ENCODE peak calls at places on chromosomes 11 and 22, in six cellular contexts. M, E, I, T, U and S are unnamed samples. For H3K27me3, the result is how much of the 10 kb centered on the place peaks cover.

GRCh38 chr11:723120-723883 is 17.3 kb downstream of the EPS8L2 start:
- DNase-seq in E (no peak), I (peak), T (peak), M (peak), U (peak), S (peak)

GRCh38 chr11:8309311-8309710 is 45.6 kb upstream of the LMO1 start:
- DNase-seq in T (no peak), E (no peak), U (no peak), I (no peak), M (no peak), S (no peak)

GRCh38 chr11:125933030-125933813 is 12.6 kb upstream of the VSIG10L2 start:
- DNase-seq in T (no peak), E (no peak), M (no peak), I (no peak), U (no peak), S (no peak)

GRCh38 chr11:126159719-126160344 is 51.6 kb downstream of the RPUSD4 start:
- DNase-seq in I (no peak), U (no peak), E (no peak), M (no peak), T (no peak), S (no peak)

GRCh38 chr22:48715511-48715910 is 1112.2 kb downstream of the BRD1 start:
- DNase-seq in T (no peak), I (no peak), M (no peak), U (no peak), E (no peak), S (no peak)

GRCh38 chr11:69339041-69339733 is 45.2 kb downstream of the MYEOV start:
- DNase-seq in E (no peak), I (peak), U (no peak), M (no peak), T (no peak), S (no peak)

GRCh38 chr22:33515733-33516297 is 404.5 kb downstream of the LARGE1 start:
- DNase-seq in I (peak), U (no peak), E (peak), M (no peak), T (no peak), S (no peak)

GRCh38 chr22:16917144-16918003 is 90.6 kb downstream of the GAB4 start:
- DNase-seq in M (peak), U (peak), T (peak), I (peak), E (peak), S (peak)

GRCh38 chr11:115518983-115519382 is 14.8 kb upstream of the CADM1 start:
- DNase-seq in I (no peak), U (no peak), T (no peak), E (no peak), M (no peak), S (no peak)

GRCh38 chr11:34650528-34650927 is 29.6 kb downstream of the EHF start:
- DNase-seq in M (peak), T (no peak), I (no peak), E (no peak), U (peak), S (no peak)

GRCh38 chr22:32409977-32410376 is 2.1 kb downstream of the RTCB start:
- DNase-seq in I (no peak), M (no peak), T (no peak), E (no peak), U (no peak), S (no peak)

GRCh38 chr11:47184711-47185304 is 1.4 kb downstream of the PACSIN3 start:
- DNase-seq in I (peak), M (no peak), T (peak), E (peak), U (no peak), S (no peak)

GRCh38 chr11:45665933-45666647 is 668 bp upstream of the CHST1 start:
- DNase-seq in I (peak), M (no peak), T (no peak), U (no peak), E (no peak), S (no peak)

GRCh38 chr22:38828616-38829205 is 15.1 kb downstream of the NPTXR start:
- DNase-seq in E (no peak), M (no peak), U (no peak), T (no peak), I (no peak), S (no peak)

GRCh38 chr22:22730655-22731373 is 86.4 kb downstream of the GGTLC2 start:
- DNase-seq in I (no peak), M (no peak), T (no peak), E (no peak), U (no peak), S (no peak)

GRCh38 chr11:111762981-111763643 is 3.1 kb downstream of the PPP2R1B start:
- DNase-seq in E (no peak), T (no peak), U (peak), I (no peak), M (peak), S (no peak)

GRCh38 chr11:3989251-3989650 is 105.3 kb upstream of the RRM1 start:
- DNase-seq in M (no peak), U (peak), I (no peak), T (peak), E (no peak), S (no peak)

GRCh38 chr22:47333625-47334024 is 571.2 kb downstream of the TBC1D22A start:
- DNase-seq in I (peak), U (peak), M (peak), E (no peak), T (no peak), S (no peak)

GRCh38 chr11:47464479-47464878 is 15.5 kb upstream of the RAPSN start:
- DNase-seq in U (peak), E (no peak), M (peak), I (no peak), T (no peak), S (no peak)

GRCh38 chr22:36470994-36471331 is 10.5 kb downstream of the TXN2 start:
- DNase-seq in T (no peak), U (peak), E (no peak), M (peak), I (no peak), S (no peak)

GRCh38 chr22:22802346-22802970 is 85.2 kb upstream of the IGLL5 start:
- DNase-seq in M (no peak), I (no peak), E (no peak), T (no peak), U (no peak), S (no peak)

GRCh38 chr11:124520253-124520854 is 23.1 kb downstream of the OR8B12 start:
- DNase-seq in T (no peak), M (no peak), U (no peak), E (no peak), I (no peak), S (no peak)

GRCh38 chr22:36528336-36528735 is 630 bp downstream of the EIF3D start:
- DNase-seq in T (no peak), E (no peak), I (no peak), M (no peak), U (peak), S (no peak)

GRCh38 chr11:86632499-86633269 is 39.7 kb downstream of the ME3 start:
- DNase-seq in U (peak), M (peak), T (peak), I (no peak), E (no peak), S (no peak)

GRCh38 chr11:75334976-75335375 is 16.5 kb downstream of the ARRB1 start:
- DNase-seq in T (no peak), U (no peak), I (no peak), E (no peak), M (no peak), S (no peak)

GRCh38 chr11:117538731-117539130 is 211.1 kb downstream of the CEP164 start:
- DNase-seq in T (no peak), I (no peak), E (no peak), M (no peak), U (no peak), S (no peak)

GRCh38 chr11:646214-646613 is 9.1 kb downstream of the DRD4 start:
- DNase-seq in E (no peak), U (no peak), M (no peak), I (no peak), T (no peak), S (no peak)

GRCh38 chr11:65180877-65181568 is 705 bp upstream of the CAPN1 start:
- DNase-seq in T (peak), U (peak), M (peak), E (peak), I (peak), S (peak)

GRCh38 chr22:44736581-44737413 is 15.6 kb upstream of the ARHGAP8 start:
- DNase-seq in T (no peak), M (peak), I (no peak), U (no peak), E (no peak), S (no peak)

GRCh38 chr11:76288166-76288978 is 82.1 kb upstream of the WNT11 start:
- DNase-seq in E (no peak), U (no peak), T (no peak), I (no peak), M (no peak), S (no peak)

GRCh38 chr11:45518096-45518852 is 147.1 kb downstream of the CHST1 start:
- DNase-seq in T (no peak), U (no peak), I (no peak), M (no peak), E (no peak), S (no peak)

GRCh38 chr11:8219257-8220021 is 44.2 kb downstream of the LMO1 start:
- DNase-seq in T (no peak), U (peak), M (peak), I (peak), E (no peak), S (no peak)

GRCh38 chr11:118923721-118924587 is 1.8 kb downstream of the BCL9L start:
- DNase-seq in T (no peak), E (no peak), I (no peak), M (no peak), U (no peak), S (peak)

GRCh38 chr11:34719303-34719848 is 98.5 kb downstream of the EHF start:
- DNase-seq in T (no peak), U (peak), M (peak), I (no peak), E (no peak), S (no peak)

GRCh38 chr11:66510990-66511339 is 530 bp downstream of the BBS1 start:
- DNase-seq in I (no peak), U (no peak), E (no peak), M (no peak), T (no peak), S (no peak)

GRCh38 chr11:58813693-58814092 is 30.8 kb downstream of the GLYATL2 start:
- DNase-seq in U (no peak), M (no peak), I (no peak), E (no peak), T (no peak), S (no peak)

GRCh38 chr11:2093575-2094353 is 45.4 kb downstream of the IGF2 start:
- DNase-seq in T (peak), I (peak), E (peak), M (no peak), U (peak), S (peak)
- H3K27ac ChIP-seq in T (peak), I (no peak), E (no peak), M (no peak), U (no peak), S (peak)

GRCh38 chr11:128663824-128664223 is 30.0 kb upstream of the FLI1 start:
- DNase-seq in I (no peak), M (no peak), U (no peak), T (no peak), E (no peak), S (no peak)
- H3K27me3 ChIP-seq in I (under half), M (half or more), U (under half), T (under half), E (under half), S (under half)

DNA sequence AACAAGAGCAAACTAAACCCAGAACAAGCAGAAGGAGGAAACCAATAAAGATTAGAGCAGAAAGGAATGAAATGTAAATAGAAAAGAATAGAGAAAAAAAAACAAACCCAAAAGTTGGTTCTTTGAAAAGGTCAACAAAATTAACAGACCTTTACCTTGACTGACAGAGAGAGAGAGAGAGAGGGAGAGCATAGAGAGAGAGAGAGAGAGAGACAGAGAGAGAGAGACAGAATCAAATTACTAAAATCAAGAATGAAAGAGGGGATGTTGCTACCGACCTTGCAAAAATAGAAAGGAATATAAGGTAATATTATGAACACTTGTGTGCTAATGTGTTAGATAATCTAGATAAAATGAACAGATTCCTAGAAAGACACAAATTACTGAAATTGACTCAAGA is 22.6 kb upstream of the AMPD3 start:
- DNase-seq in I (no peak), M (no peak), T (no peak), U (no peak), E (no peak), S (no peak)
- H3K27ac ChIP-seq in I (no peak), M (no peak), T (no peak), U (no peak), E (no peak), S (no peak)

DNA sequence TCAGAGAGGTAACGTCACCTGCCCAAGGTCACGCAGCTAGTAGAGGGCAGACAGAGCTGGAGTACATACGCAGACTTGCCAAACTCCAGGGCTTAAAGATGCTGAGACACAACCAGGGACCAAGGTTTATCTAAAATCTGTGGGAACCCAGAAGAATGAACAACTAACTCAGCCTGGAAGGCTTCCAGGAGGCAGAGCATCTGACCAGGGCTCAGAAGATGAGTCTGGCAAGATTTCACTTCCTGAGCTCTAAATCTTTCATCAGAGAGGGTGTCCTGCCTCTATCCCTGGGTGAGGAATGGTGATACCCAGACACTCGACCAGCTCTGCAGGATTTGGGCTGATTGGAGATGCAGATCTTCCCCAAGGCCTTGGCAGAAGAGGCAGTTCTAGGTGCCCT is 9.1 kb downstream of the GAL3ST1 start:
- DNase-seq in I (no peak), T (no peak), U (no peak), M (peak), E (no peak), S (no peak)
- H3K27me3 ChIP-seq in I (under half), T (under half), U (under half), M (half or more), E (under half), S (under half)

GRCh38 chr11:57659669-57660068 is 2.1 kb downstream of the CLP1 start:
- DNase-seq in E (no peak), M (no peak), T (no peak), I (no peak), U (no peak), S (no peak)

GRCh38 chr11:57653162-57653561 is 3.5 kb upstream of the YPEL4 start:
- DNase-seq in E (no peak), U (no peak), M (no peak), I (no peak), T (no peak), S (no peak)

GRCh38 chr11:57656936-57657289 is 649 bp upstream of the CLP1 start:
- DNase-seq in E (no peak), U (no peak), T (no peak), M (no peak), I (no peak), S (no peak)

GRCh38 chr11:57658023-57658361 is 430 bp downstream of the CLP1 start:
- DNase-seq in I (no peak), T (no peak), U (no peak), M (no peak), E (no peak), S (no peak)

DNA sequence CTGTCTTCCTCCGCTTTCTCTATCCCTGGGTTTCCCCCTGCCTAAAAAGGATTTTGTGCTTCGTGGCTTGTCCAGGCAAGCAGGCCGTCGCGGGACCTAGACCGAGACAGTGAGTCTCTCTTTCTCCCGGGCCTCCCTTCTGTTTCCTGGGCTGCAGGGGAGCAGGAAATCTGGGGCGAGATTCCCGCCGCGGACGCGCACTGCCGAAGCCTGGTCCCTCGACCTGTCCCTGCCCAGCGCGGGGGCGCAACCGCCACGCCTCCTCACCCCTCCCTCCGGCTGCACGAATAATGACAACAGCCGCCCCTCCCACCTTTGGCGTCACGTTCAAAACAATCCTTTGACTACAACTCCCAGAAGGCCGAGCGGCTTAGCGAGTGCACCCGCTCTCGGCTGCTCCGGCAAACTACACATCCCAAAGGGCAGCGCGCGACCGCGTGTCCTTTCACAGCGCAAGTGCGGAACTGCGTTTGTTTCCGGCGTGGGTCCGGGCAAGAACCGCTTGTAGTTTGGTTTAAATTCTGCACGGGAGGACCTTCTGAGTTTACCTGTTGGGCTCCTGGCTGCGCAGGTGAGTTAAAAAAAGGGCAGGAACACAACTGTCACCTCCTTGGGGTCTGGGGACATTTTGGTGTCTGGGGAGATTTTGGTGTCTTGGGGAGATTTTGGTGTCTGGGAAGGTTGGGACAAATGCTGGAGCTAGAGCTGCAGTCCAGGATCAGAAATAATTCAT is at the start of gene CLP1:
- DNase-seq in I (peak), M (peak), U (peak), E (peak), T (peak), S (peak)
- H3K27ac ChIP-seq in I (peak), M (peak), U (peak), E (peak), T (peak), S (peak)

DNA sequence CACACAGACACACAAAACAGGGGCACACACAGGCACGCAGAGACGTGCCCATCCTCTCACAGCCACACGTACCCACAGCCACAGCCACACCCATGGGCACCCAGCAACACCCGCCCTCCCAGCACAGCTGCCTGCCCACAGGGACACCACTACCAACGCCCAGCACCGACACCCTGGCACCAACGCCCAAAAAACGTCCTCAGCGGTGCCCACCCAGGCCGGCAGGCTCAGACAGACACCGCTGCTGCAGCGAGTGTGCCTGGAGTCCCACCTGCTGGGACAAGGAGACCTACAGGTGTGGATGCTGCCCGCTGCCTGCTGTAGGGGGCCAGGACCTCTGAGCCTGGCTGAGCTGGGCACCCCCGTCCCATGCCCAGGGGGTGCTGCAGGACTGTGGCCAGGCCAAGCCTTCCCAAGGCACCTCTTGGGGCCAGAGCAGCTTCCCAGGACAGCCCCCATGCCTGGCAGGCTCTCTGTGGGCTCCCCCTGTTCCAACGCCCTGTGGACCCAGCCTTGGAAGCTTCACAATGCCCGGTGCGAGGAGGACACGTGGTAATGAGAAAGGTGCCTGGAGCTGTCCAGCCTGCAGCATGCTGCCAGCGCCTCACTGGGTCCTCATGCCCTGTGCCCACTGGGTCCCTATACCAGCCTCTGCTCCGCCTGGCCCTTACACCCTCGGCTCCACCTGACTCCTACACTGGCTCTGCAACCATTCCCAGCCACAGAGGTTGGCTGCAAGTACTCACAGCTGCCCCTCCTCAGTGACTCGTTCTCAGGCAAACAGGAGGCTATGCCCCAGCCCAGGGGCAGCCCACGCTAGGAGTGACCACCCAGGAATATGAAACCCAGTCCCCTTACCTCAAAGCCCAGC is 45.8 kb upstream of the TH start:
- DNase-seq in U (no peak), E (no peak), M (no peak), I (peak), T (no peak), S (no peak)
- H3K27me3 ChIP-seq in U (under half), E (under half), M (under half), I (under half), T (under half), S (under half)

GRCh38 chr11:61890536-61891330 is 612 bp downstream of the FADS3 start:
- DNase-seq in E (peak), T (peak), I (peak), U (peak), M (peak), S (peak)
- H3K27ac ChIP-seq in E (peak), T (peak), I (peak), U (peak), M (peak), S (peak)